ENCODE peak calls at places on chromosomes 12 and 14, in nine cellular contexts. E, D, B, I, O, K, T, F and M are unnamed samples.
A peak's percentile ranks its signal among the peaks of the same experiment; 100 is the strongest.

GRCh38 chr12:4910502-4911315 is 1.0 kb downstream of the KCNA1 start:
- DNase-seq in K (peak; percentile 27), F (peak; percentile 83), O (no peak), D (no peak), B (peak; percentile 42), E (peak; percentile 38), I (no peak), T (peak; percentile 17), M (peak; percentile 20)

GRCh38 chr14:31792726-31793125 is 231.5 kb downstream of the NUBPL start:
- DNase-seq in I (no peak), B (no peak), F (no peak), E (no peak), O (no peak), D (no peak), T (no peak), K (no peak), M (no peak)

GRCh38 chr12:57401165-57401564 is 29.7 kb downstream of the R3HDM2 start:
- DNase-seq in E (no peak), D (no peak), B (no peak), F (no peak), T (no peak), I (no peak), O (no peak), K (no peak), M (no peak)

GRCh38 chr14:30620178-30620577 is 1.9 kb upstream of the SCFD1 start:
- DNase-seq in I (no peak), T (no peak), B (no peak), K (peak; percentile 33), D (no peak), E (no peak), O (no peak), F (peak; percentile 46), M (peak; percentile 5)

GRCh38 chr12:89353188-89353822 is 1.0 kb upstream of the DUSP6 start:
- DNase-seq in K (peak; percentile 90), T (peak; percentile 82), O (no peak), B (peak; percentile 74), I (peak; percentile 84), F (peak; percentile 62), D (peak; percentile 78), E (peak; percentile 54), M (peak; percentile 60)

GRCh38 chr12:124779161-124780141 is 84.2 kb downstream of the SCARB1 start:
- DNase-seq in O (no peak), I (no peak), B (no peak), D (no peak), K (no peak), E (no peak), F (peak; percentile 65), T (no peak), M (peak; percentile 67)

GRCh38 chr12:100716949-100717732 is 77.4 kb upstream of the ANO4 start:
- DNase-seq in T (peak; percentile 79), K (peak; percentile 70), D (peak; percentile 22), I (peak; percentile 46), O (no peak), B (no peak), E (no peak), F (no peak), M (peak; percentile 18)

GRCh38 chr14:93332032-93332852 is 594 bp downstream of the BTBD7 start:
- DNase-seq in D (peak; percentile 73), O (no peak), I (peak; percentile 69), T (peak; percentile 77), F (peak; percentile 81), B (peak; percentile 63), K (peak; percentile 83), E (peak; percentile 33), M (peak; percentile 65)

GRCh38 chr14:96502621-96503251 is 554 bp downstream of the PAPOLA start:
- DNase-seq in B (peak; percentile 67), K (peak; percentile 73), F (peak; percentile 60), E (peak; percentile 18), D (peak; percentile 69), T (peak; percentile 57), O (no peak), I (peak; percentile 77), M (peak; percentile 69)

GRCh38 chr14:37140176-37140575 is 32.2 kb downstream of the SLC25A21 start:
- DNase-seq in E (no peak), D (no peak), O (no peak), F (no peak), K (no peak), T (no peak), B (no peak), I (no peak), M (no peak)

GRCh38 chr12:89247541-89247942 is 104.8 kb downstream of the DUSP6 start:
- DNase-seq in O (no peak), D (no peak), F (no peak), K (no peak), T (no peak), I (no peak), B (no peak), E (no peak), M (no peak)

GRCh38 chr14:72644758-72645489 is 249.0 kb downstream of the DPF3 start:
- DNase-seq in D (no peak), E (no peak), O (no peak), B (no peak), K (no peak), T (no peak), F (no peak), I (no peak), M (no peak)

GRCh38 chr14:21680072-21680471 is 6.5 kb upstream of the OR4E1 start:
- DNase-seq in K (no peak), E (no peak), O (no peak), F (no peak), D (no peak), I (no peak), T (no peak), B (no peak), M (no peak)

GRCh38 chr12:6262635-6263034 is 47.8 kb upstream of the PLEKHG6 start:
- DNase-seq in E (no peak), F (no peak), K (no peak), I (no peak), D (no peak), O (no peak), T (no peak), B (no peak), M (no peak)

GRCh38 chr12:93740721-93741120 is 63.5 kb downstream of the CRADD start:
- DNase-seq in K (no peak), D (no peak), O (no peak), F (no peak), T (no peak), I (no peak), B (no peak), E (no peak), M (no peak)

GRCh38 chr14:88009486-88009885 is 4.6 kb downstream of the GPR65 start:
- DNase-seq in B (no peak), D (no peak), K (no peak), I (no peak), T (no peak), E (no peak), O (no peak), F (no peak), M (no peak)

GRCh38 chr12:482061-482460 is 22.3 kb downstream of the B4GALNT3 start:
- DNase-seq in D (no peak), T (no peak), O (no peak), F (no peak), K (no peak), I (no peak), E (no peak), B (no peak), M (no peak)